ENCODE peak calls at places on chromosome 4, in eight cellular contexts. X is mammary epithelial cell; Z is GM12878; T is T1000; B is ecto neural progenitor cell; F is stimulated activated naive CD8-positive, alpha-beta T cell treated with anti-CD3 and anti-CD28 coated beads, Interleukin-15, Interleukin-2, amounts not matched to agents 100 U/mL and 50 U/mL, for 24 hours; H is HCEC 1CT; A is retina. J is an unnamed sample.

GRCh38 chr4:152045781-152046571 is 285.2 kb upstream of the GATB start:
- DNase-seq in X (no peak), Z (no peak), T (no peak), B (peak; percentile 91), F (peak; percentile 44), H (no peak), A (peak; percentile 79), J (no peak)

GRCh38 chr4:7978907-7979651 is 39.4 kb upstream of the AFAP1 start:
- DNase-seq in X (no peak), Z (no peak), T (no peak), B (no peak), F (no peak), H (no peak), A (no peak), J (no peak)

GRCh38 chr4:138140879-138141278 is 101.3 kb downstream of the SLC7A11 start:
- DNase-seq in X (no peak), Z (no peak), T (no peak), B (no peak), F (no peak), H (no peak), A (no peak), J (no peak)

GRCh38 chr4:72112514-72113156 is 80.8 kb downstream of the NPFFR2 start:
- DNase-seq in X (peak; percentile 98), Z (peak; percentile 88), T (peak; percentile 7), B (no peak), F (no peak), H (peak; percentile 72), A (no peak), J (peak; percentile 80)

GRCh38 chr4:89482248-89482647 is 174.6 kb upstream of the GPRIN3 start:
- DNase-seq in X (peak; percentile 39), Z (no peak), T (no peak), B (no peak), F (no peak), H (peak; percentile 35), A (peak; percentile 25), J (peak; percentile 68)

GRCh38 chr4:176320340-176320975 is 692 bp downstream of the SPCS3 start:
- DNase-seq in X (peak; percentile 82), Z (peak; percentile 48), T (peak; percentile 66), B (peak; percentile 79), F (peak; percentile 90), H (peak; percentile 71), A (peak; percentile 91), J (peak; percentile 50)

GRCh38 chr4:153511104-153511503 is 44.9 kb downstream of the TMEM131L start:
- DNase-seq in X (no peak), Z (no peak), T (no peak), B (no peak), F (no peak), H (no peak), A (no peak), J (no peak)

GRCh38 chr4:4884611-4885010 is 25.1 kb downstream of the MSX1 start:
- DNase-seq in X (no peak), Z (no peak), T (no peak), B (no peak), F (no peak), H (no peak), A (no peak), J (no peak)

GRCh38 chr4:83112239-83112638 is 2.3 kb downstream of the PLAC8 start:
- DNase-seq in X (no peak), Z (peak; percentile 86), T (no peak), B (no peak), F (peak; percentile 28), H (no peak), A (no peak), J (peak; percentile 12)

J was measured in DMS153.